ENCODE peak calls at places on chromosomes 7 and 10, in five cellular contexts. One of them, this sample, is unnamed.

GRCh38 chr7:27141591-27142561 is 1.6 kb downstream of the HOXA5 start:
- DNase-seq in ovary: no peak
- DNase-seq in cardiac fibroblast: no peak
- DNase-seq in K562: no peak
- DNase-seq in nephron progenitor cell: no peak
- DNase-seq in this sample: no peak

GRCh38 chr10:3136336-3136735 is 36.2 kb downstream of the PITRM1 start:
- DNase-seq in nephron progenitor cell: no peak
- DNase-seq in K562: no peak
- DNase-seq in ovary: peak; percentile 65
- DNase-seq in cardiac fibroblast: peak; percentile 53
- DNase-seq in this sample: no peak

GRCh38 chr7:142030846-142031245 is 35.2 kb downstream of the MGAM start:
- DNase-seq in ovary: no peak
- DNase-seq in cardiac fibroblast: no peak
- DNase-seq in K562: no peak
- DNase-seq in nephron progenitor cell: peak; percentile 4
- DNase-seq in this sample: no peak

GRCh38 chr7:68680235-68680872 is 917.9 kb upstream of the AUTS2 start:
- DNase-seq in cardiac fibroblast: no peak
- DNase-seq in nephron progenitor cell: no peak
- DNase-seq in ovary: no peak
- DNase-seq in K562: no peak
- DNase-seq in this sample: no peak

GRCh38 chr10:114709966-114710365 is 51.9 kb upstream of the ABLIM1 start:
- DNase-seq in ovary: no peak
- DNase-seq in cardiac fibroblast: peak; percentile 58
- DNase-seq in K562: no peak
- DNase-seq in nephron progenitor cell: no peak
- DNase-seq in this sample: no peak

GRCh38 chr10:110399163-110400094 is 94.7 kb upstream of the SMNDC1 start:
- DNase-seq in cardiac fibroblast: peak; percentile 98
- DNase-seq in ovary: no peak
- DNase-seq in nephron progenitor cell: no peak
- DNase-seq in K562: no peak
- DNase-seq in this sample: no peak

GRCh38 chr7:28203498-28204240 is 23.1 kb upstream of the JAZF1 start:
- DNase-seq in nephron progenitor cell: no peak
- DNase-seq in cardiac fibroblast: peak; percentile 5
- DNase-seq in ovary: no peak
- DNase-seq in K562: no peak
- DNase-seq in this sample: no peak

GRCh38 chr10:104449402-104449801 is 95.8 kb downstream of the CFAP58 start:
- DNase-seq in K562: no peak
- DNase-seq in nephron progenitor cell: no peak
- DNase-seq in ovary: no peak
- DNase-seq in cardiac fibroblast: no peak
- DNase-seq in this sample: no peak

GRCh38 chr10:48805411-48805810 is 120.7 kb downstream of the WDFY4 start:
- DNase-seq in K562: no peak
- DNase-seq in ovary: no peak
- DNase-seq in cardiac fibroblast: no peak
- DNase-seq in nephron progenitor cell: no peak
- DNase-seq in this sample: no peak

GRCh38 chr7:107069457-107069856 is 25.0 kb downstream of the PRKAR2B start:
- DNase-seq in nephron progenitor cell: no peak
- DNase-seq in K562: no peak
- DNase-seq in ovary: no peak
- DNase-seq in cardiac fibroblast: no peak
- DNase-seq in this sample: no peak

GRCh38 chr10:22539579-22540160 is 174.7 kb downstream of the PIP4K2A start:
- DNase-seq in ovary: no peak
- DNase-seq in K562: no peak
- DNase-seq in nephron progenitor cell: no peak
- DNase-seq in cardiac fibroblast: no peak
- DNase-seq in this sample: no peak

GRCh38 chr7:1727812-1728570 is 57.9 kb downstream of the ELFN1 start:
- DNase-seq in cardiac fibroblast: no peak
- DNase-seq in nephron progenitor cell: no peak
- DNase-seq in ovary: no peak
- DNase-seq in K562: no peak
- DNase-seq in this sample: no peak

GRCh38 chr10:14949291-14949690 is 4.6 kb downstream of the DCLRE1C start:
- DNase-seq in ovary: no peak
- DNase-seq in nephron progenitor cell: no peak
- DNase-seq in K562: no peak
- DNase-seq in cardiac fibroblast: peak; percentile 16
- DNase-seq in this sample: no peak

GRCh38 chr7:111012152-111012551 is 78.8 kb upstream of the LRRN3 start:
- DNase-seq in ovary: no peak
- DNase-seq in cardiac fibroblast: peak; percentile 18
- DNase-seq in nephron progenitor cell: no peak
- DNase-seq in K562: no peak
- DNase-seq in this sample: no peak

GRCh38 chr7:113774182-113774807 is 144.5 kb downstream of the PPP1R3A start:
- DNase-seq in nephron progenitor cell: peak; percentile 11
- DNase-seq in K562: peak; percentile 35
- DNase-seq in cardiac fibroblast: peak; percentile 64
- DNase-seq in ovary: no peak
- DNase-seq in this sample: no peak

GRCh38 chr7:96675548-96675947 is 34.1 kb downstream of the SEM1 start:
- DNase-seq in ovary: no peak
- DNase-seq in K562: no peak
- DNase-seq in cardiac fibroblast: peak; percentile 6
- DNase-seq in nephron progenitor cell: no peak
- DNase-seq in this sample: no peak

DNA sequence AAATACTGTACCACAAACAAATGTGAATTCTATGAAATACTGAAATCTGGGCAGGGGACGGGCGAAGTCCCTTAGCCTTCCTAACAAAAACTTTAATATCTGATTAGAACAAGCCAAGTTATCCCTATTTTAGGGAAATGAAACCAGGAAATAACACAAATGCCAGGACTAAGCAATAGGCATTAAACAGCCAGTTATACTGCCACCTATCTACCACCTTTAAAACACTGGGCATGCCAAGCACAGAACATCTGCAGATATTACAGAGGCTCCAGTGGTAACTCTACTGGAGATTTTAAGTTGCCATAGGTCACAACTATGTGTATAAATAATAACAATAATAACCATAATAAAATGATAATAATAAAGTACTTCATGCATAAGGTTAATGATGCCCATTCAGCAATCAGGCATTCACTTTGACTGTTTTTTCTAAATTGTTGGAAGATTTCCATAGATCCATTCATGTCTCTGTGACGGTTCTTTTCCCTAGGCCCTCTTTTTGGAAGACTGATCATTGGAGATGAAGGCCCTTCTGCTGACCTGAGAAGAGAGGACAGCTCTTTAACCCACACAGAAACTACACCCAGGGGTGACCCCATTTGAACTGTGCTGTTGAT is 195.7 kb downstream of the CACNA2D1 start:
- DNase-seq in K562: no peak
- DNase-seq in ovary: no peak
- DNase-seq in nephron progenitor cell: no peak
- DNase-seq in cardiac fibroblast: peak; percentile 34
- DNase-seq in this sample: no peak
- TF ChIP-seq CTCF in K562: no peak
- TF ChIP-seq CTCF in ovary: no peak
- TF ChIP-seq CTCF in nephron progenitor cell: peak; percentile 5
- TF ChIP-seq CTCF in cardiac fibroblast: peak; percentile 74
- TF ChIP-seq CTCF in this sample: peak; percentile 50

DNA sequence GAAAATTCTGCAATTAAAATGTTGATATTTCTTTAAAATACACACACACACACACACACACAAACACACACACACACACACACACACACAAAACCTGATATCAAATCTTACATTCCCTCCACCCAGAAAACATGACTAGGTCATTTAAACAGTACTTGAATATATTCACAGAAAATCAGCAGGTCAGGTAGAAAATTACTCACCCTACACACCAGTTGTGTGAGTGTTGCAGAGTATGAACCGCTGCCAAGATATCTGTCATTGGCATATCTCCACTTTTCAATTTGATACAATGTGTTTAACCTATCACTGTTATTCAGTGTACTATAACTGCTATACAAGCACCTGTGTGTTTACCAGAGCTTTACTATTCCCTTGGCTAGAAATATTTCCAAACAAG is 283.6 kb upstream of the LRRTM3 start:
- DNase-seq in cardiac fibroblast: no peak
- DNase-seq in nephron progenitor cell: no peak
- DNase-seq in K562: no peak
- DNase-seq in ovary: no peak
- DNase-seq in this sample: no peak
- TF ChIP-seq CTCF in cardiac fibroblast: no peak
- TF ChIP-seq CTCF in nephron progenitor cell: no peak
- TF ChIP-seq CTCF in K562: no peak
- TF ChIP-seq CTCF in ovary: no peak
- TF ChIP-seq CTCF in this sample: no peak

GRCh38 chr7:134885967-134886352 is 100.3 kb upstream of the AGBL3 start:
- DNase-seq in K562: no peak
- DNase-seq in cardiac fibroblast: peak; percentile 89
- DNase-seq in nephron progenitor cell: no peak
- DNase-seq in ovary: no peak
- DNase-seq in this sample: no peak
- TF ChIP-seq CTCF in K562: no peak
- TF ChIP-seq CTCF in cardiac fibroblast: no peak
- TF ChIP-seq CTCF in nephron progenitor cell: no peak
- TF ChIP-seq CTCF in ovary: no peak
- TF ChIP-seq CTCF in this sample: no peak

DNA sequence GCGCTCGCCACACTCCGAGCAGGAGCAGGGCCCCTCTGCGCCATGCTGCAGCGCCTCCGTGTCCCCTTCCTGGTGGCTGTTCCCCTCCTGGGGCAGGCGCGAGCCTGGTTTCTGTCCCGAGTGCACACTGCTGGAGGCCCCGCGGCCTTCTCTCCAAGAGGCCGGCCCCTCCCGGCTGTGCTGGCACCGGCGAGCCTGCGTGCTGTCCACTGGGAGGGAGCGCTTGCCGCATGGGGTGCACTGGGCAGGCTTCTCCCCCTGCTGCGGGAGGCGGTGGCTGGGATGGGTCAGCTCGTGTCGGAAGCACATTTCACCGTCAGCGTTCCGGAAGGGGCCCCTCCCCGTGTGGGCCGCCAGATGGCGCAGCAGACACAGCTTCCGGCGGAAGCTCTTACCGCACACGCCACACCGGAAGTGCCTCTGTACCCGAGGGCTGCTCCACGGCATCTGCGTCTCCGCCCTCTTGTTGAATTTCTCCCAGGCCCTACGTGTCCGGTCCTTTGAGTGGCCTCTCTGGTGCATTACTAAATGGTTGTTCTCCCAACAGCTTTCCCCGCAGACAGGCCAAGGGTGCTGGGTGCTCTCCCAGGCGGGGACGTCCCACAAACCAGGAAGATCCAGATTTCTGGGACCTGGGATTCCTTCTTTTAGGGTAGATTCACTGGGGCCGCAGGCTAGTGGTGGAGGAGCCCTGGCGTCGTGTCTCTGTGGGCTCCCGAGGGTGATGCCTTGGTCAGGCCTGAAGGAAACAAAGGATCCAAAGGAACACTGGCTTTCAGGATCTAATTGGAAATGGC is 18.7 kb downstream of the ZNF786 start:
- DNase-seq in cardiac fibroblast: no peak
- DNase-seq in K562: peak; percentile 24
- DNase-seq in nephron progenitor cell: peak; percentile 62
- DNase-seq in ovary: peak; percentile 39
- DNase-seq in this sample: no peak
- TF ChIP-seq CTCF in cardiac fibroblast: peak; percentile 5
- TF ChIP-seq CTCF in K562: peak; percentile 42
- TF ChIP-seq CTCF in nephron progenitor cell: peak; percentile 57
- TF ChIP-seq CTCF in ovary: no peak
- TF ChIP-seq CTCF in this sample: peak; percentile 32

GRCh38 chr10:20888620-20889337 is 8.3 kb downstream of the NEBL start:
- DNase-seq in cardiac fibroblast: peak; percentile 57
- DNase-seq in nephron progenitor cell: no peak
- DNase-seq in K562: no peak
- DNase-seq in ovary: no peak
- DNase-seq in this sample: no peak
- TF ChIP-seq CTCF in cardiac fibroblast: peak; percentile 14
- TF ChIP-seq CTCF in nephron progenitor cell: no peak
- TF ChIP-seq CTCF in K562: no peak
- TF ChIP-seq CTCF in ovary: no peak
- TF ChIP-seq CTCF in this sample: no peak

GRCh38 chr7:36312064-36312914 is 77.4 kb upstream of the ANLN start:
- DNase-seq in ovary: no peak
- DNase-seq in K562: peak; percentile 76
- DNase-seq in cardiac fibroblast: no peak
- DNase-seq in nephron progenitor cell: peak; percentile 35
- DNase-seq in this sample: no peak
- TF ChIP-seq CTCF in ovary: no peak
- TF ChIP-seq CTCF in K562: peak; percentile 89
- TF ChIP-seq CTCF in cardiac fibroblast: no peak
- TF ChIP-seq CTCF in nephron progenitor cell: peak; percentile 48
- TF ChIP-seq CTCF in this sample: peak; percentile 64

GRCh38 chr10:126849646-126850045 is 55.6 kb upstream of the DOCK1 start:
- DNase-seq in nephron progenitor cell: no peak
- DNase-seq in ovary: no peak
- DNase-seq in cardiac fibroblast: no peak
- DNase-seq in K562: no peak
- DNase-seq in this sample: no peak

GRCh38 chr10:126846469-126846868 is 58.8 kb upstream of the DOCK1 start:
- DNase-seq in cardiac fibroblast: no peak
- DNase-seq in nephron progenitor cell: no peak
- DNase-seq in K562: no peak
- DNase-seq in ovary: no peak
- DNase-seq in this sample: no peak

GRCh38 chr10:126844406-126844805 is 60.8 kb upstream of the DOCK1 start:
- DNase-seq in nephron progenitor cell: no peak
- DNase-seq in K562: no peak
- DNase-seq in cardiac fibroblast: peak; percentile 21
- DNase-seq in ovary: no peak
- DNase-seq in this sample: no peak

GRCh38 chr10:126847666-126848065 is 57.6 kb upstream of the DOCK1 start:
- DNase-seq in cardiac fibroblast: no peak
- DNase-seq in K562: no peak
- DNase-seq in ovary: no peak
- DNase-seq in nephron progenitor cell: no peak
- DNase-seq in this sample: no peak

DNA sequence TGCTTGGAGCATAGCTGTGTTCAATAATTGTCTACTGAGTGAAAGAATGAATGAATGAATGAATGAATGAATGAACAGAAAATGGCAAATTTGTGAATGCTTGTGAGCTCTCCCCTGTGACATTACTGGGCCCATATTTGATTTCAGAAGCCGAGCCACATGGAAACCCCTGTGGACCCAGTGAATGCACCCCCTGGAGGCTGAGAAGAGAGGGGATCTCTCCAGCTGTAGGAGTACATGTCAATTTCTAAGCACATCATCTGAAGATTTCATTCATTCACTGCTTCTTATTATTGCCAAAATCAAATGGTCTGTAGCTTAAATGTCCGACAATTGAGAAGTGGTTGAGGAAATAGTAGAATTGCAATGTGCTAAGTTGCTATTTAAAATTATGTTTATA is 58.3 kb upstream of the DOCK1 start:
- DNase-seq in ovary: no peak
- DNase-seq in K562: no peak
- DNase-seq in cardiac fibroblast: no peak
- DNase-seq in nephron progenitor cell: no peak
- DNase-seq in this sample: no peak
- TF ChIP-seq CTCF in ovary: no peak
- TF ChIP-seq CTCF in K562: no peak
- TF ChIP-seq CTCF in cardiac fibroblast: peak; percentile 6
- TF ChIP-seq CTCF in nephron progenitor cell: no peak
- TF ChIP-seq CTCF in this sample: peak; percentile 19

This sample was measured in progenitor cell of endocrine pancreas.